ENCODE peak calls at places on chromosome 1, in six cellular contexts. P is CD4-positive, CD25-positive, alpha-beta regulatory T cell; B is transverse colon; I is osteoblast; A is left lung; O is fibroblast of lung. H is an unnamed sample.

GRCh38 chr1:38004284-38005101 is 821 bp downstream of the FHL3 start:
- DNase-seq in P (peak; percentile 33), A (no peak), I (peak; percentile 89), B (no peak), O (no peak), H (peak; percentile 46)

GRCh38 chr1:229209816-229210215 is 61.1 kb upstream of the RAB4A start:
- DNase-seq in P (no peak), B (no peak), A (no peak), I (no peak), O (peak; percentile 95), H (no peak)

GRCh38 chr1:145695781-145696629 is 11.2 kb downstream of the PDZK1 start:
- DNase-seq in P (no peak), A (no peak), B (no peak), O (no peak), I (no peak), H (no peak)

GRCh38 chr1:244497805-244498204 is 36.7 kb downstream of the CATSPERE start:
- DNase-seq in A (no peak), P (no peak), I (no peak), B (no peak), O (no peak), H (no peak)

GRCh38 chr1:114715952-114716303 is 643 bp downstream of the NRAS start:
- DNase-seq in P (no peak), A (no peak), I (no peak), O (no peak), B (no peak), H (no peak)

GRCh38 chr1:169103443-169103842 is 3.0 kb upstream of the ATP1B1 start:
- DNase-seq in I (no peak), B (peak; percentile 88), P (no peak), A (peak; percentile 83), O (no peak), H (no peak)

GRCh38 chr1:24870551-24871195 is 59.4 kb downstream of the RUNX3 start:
- DNase-seq in O (no peak), P (no peak), A (no peak), B (no peak), I (no peak), H (peak; percentile 76)

GRCh38 chr1:184160236-184160635 is 108.7 kb downstream of the TSEN15 start:
- DNase-seq in O (peak; percentile 86), A (no peak), B (no peak), I (peak; percentile 53), P (peak; percentile 4), H (no peak)

GRCh38 chr1:93399781-93400180 is 48.1 kb upstream of the FNBP1L start:
- DNase-seq in O (no peak), P (no peak), I (no peak), A (no peak), B (no peak), H (no peak)

GRCh38 chr1:107795994-107796393 is 169.0 kb downstream of the VAV3 start:
- DNase-seq in A (no peak), I (no peak), B (no peak), P (no peak), O (no peak), H (no peak)

GRCh38 chr1:9193226-9193625 is 41.3 kb upstream of the H6PD start:
- DNase-seq in B (no peak), A (peak; percentile 3), O (no peak), P (no peak), I (no peak), H (no peak)

DNA sequence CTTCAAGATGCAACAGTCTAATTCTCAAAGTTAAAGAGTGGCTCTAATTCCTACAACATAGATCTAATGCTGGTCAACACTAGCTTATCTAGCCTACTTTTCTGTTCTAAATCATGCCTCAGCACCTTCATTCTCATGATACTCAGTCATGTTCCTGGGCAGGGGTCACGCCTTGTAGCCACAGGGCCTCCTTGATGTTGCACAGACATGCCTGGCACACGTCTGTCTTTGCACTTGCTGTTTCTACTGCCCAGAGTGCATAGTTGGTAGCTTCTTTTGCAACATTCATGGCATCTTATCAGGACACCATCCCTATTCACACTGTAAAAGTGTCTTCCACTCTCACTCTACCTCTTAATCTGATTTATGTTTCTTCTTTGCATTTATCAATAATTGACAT is 76.6 kb downstream of the TBX15 start:
- DNase-seq in P (no peak), O (no peak), A (no peak), I (no peak), B (no peak), H (no peak)
- H3K27me3 ChIP-seq in P (no peaks in the 10 kb centered on the region), O (no peaks in the 10 kb centered on the region), A (no peaks in the 10 kb centered on the region), I (no peaks in the 10 kb centered on the region), B (no peaks in the 10 kb centered on the region), H (no peaks in the 10 kb centered on the region)

GRCh38 chr1:121458291-121459048 is 273.7 kb downstream of the SRGAP2C start:
- DNase-seq in A (no peak), I (no peak), P (peak; percentile 12), O (no peak), B (no peak), H (no peak)

DNA sequence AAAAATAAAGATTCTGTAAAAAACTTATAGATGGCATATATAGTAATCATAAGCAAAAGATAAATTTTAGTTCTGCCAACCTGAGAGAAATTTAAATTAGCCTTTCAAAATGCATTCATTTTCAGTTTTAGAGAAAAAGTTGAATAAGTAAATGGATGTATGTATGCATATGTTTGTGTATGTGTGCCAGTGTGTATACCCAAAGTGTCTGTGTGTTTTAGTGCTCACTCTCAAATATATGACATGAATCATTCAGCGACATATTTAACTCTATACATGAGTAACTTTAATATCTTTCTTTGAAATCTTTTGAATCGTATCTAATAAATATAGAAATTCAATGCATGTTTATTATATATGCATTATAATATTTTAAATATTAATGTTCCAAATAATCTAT is 274.5 kb downstream of the SRGAP2C start:
- DNase-seq in O (no peak), A (no peak), P (no peak), I (no peak), B (no peak), H (no peak)
- H3K4me3 ChIP-seq in O (no peak overlapping the region), A (no peak overlapping the region), P (peak overlapping the region; percentile 92), I (no peak overlapping the region), B (no peak overlapping the region), H (no peak overlapping the region)

DNA sequence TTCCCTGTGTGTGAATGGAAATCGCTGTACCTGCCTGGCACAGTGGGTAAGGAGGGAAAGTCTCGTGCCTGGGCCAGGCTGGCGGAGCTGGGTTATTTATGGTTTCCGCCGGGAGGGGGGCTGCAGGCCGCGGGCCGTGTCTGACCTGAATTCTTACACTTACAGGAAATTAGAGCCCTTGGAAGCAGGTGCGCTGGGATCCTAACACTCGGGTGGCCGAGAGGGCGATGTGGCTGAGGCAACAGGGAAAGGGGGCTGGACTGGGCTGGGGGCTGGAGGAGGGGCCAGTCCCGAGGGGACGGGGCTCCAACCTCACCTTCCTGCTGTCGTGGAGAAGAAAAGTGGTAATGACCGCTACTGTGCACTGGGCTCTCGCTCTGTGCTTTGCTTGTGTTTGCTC is 109.4 kb upstream of the WNT4 start:
- DNase-seq in A (peak; percentile 34), P (no peak), B (no peak), O (no peak), I (no peak), H (no peak)
- H3K27me3 ChIP-seq in A (peaks cover 10% of the 10 kb centered on the region), P (no peaks in the 10 kb centered on the region), B (no peaks in the 10 kb centered on the region), O (peaks cover 6% of the 10 kb centered on the region), I (peaks cover 24% of the 10 kb centered on the region), H (no peaks in the 10 kb centered on the region)

GRCh38 chr1:208132287-208132882 is 111.8 kb downstream of the PLXNA2 start:
- DNase-seq in O (peak; percentile 66), P (peak; percentile 2), I (peak; percentile 89), A (peak; percentile 92), B (peak; percentile 94), H (peak; percentile 85)
- H3K4me3 ChIP-seq in O (no peak overlapping the region), P (no peak overlapping the region), I (no peak overlapping the region), A (no peak overlapping the region), B (no peak overlapping the region), H (no peak overlapping the region)

GRCh38 chr1:3063379-3064295 is 5.4 kb upstream of the PRDM16 start:
- DNase-seq in A (peak; percentile 78), P (no peak), O (no peak), I (peak; percentile 65), B (peak; percentile 6), H (peak; percentile 80)

GRCh38 chr1:3065797-3066196 is 3.2 kb upstream of the PRDM16 start:
- DNase-seq in P (no peak), B (no peak), O (no peak), A (no peak), I (peak; percentile 48), H (no peak)

GRCh38 chr1:3065396-3065795 is 3.6 kb upstream of the PRDM16 start:
- DNase-seq in I (peak; percentile 81), A (peak; percentile 66), B (no peak), O (no peak), P (no peak), H (peak; percentile 68)

GRCh38 chr1:3064296-3064850 is 4.6 kb upstream of the PRDM16 start:
- DNase-seq in A (no peak), I (peak; percentile 81), B (no peak), P (no peak), O (no peak), H (peak; percentile 72)

GRCh38 chr1:3064901-3065300 is 4.1 kb upstream of the PRDM16 start:
- DNase-seq in P (no peak), B (no peak), I (peak; percentile 83), A (peak; percentile 48), O (no peak), H (no peak)
- H3K27me3 ChIP-seq in P (no peaks in the 10 kb centered on the region), B (peaks cover 94% of the 10 kb centered on the region), I (peaks cover 5% of the 10 kb centered on the region), A (peaks cover 98% of the 10 kb centered on the region), O (peaks cover 35% of the 10 kb centered on the region), H (no peaks in the 10 kb centered on the region)

DNA sequence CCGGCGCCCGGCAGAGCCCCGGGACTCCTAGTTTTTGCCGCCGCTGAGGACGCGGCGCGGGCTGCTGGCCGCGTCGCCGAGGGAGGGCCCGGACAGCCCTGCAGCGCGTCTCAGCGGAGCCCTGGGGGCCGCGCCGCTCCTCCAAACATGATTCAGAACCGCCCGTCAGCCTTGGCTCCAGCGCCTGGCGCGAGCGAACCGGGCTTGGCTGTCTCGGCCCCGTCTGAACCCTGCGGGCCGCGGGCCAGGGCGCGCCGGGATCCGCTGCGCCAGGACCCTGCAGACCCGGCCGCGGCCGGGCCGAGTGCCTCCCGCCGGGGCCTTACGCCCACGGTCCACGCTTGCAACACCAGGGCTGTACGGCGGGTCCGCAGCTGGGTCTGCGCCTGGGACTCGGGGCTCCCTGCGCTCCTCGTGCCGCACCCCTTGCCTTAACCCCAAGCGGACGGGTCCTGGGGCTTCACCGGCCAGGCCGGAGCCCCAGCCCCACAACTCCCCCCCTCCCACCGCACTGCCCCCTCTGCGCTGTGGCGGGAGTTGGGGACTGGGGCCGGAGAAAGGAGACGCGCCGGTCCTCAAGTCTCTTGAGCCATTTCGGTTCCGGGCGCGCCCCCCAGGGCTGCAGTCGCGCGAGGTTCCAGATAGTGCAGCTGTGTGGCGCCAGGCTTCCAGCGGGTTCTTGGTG is 48.4 kb upstream of the CD34 start:
- DNase-seq in B (peak; percentile 60), A (peak; percentile 88), P (no peak), I (peak; percentile 96), O (peak; percentile 60), H (peak; percentile 96)
- H3K4me3 ChIP-seq in B (peak overlapping the region; percentile 42), A (peak overlapping the region; percentile 32), P (no peak overlapping the region), I (peak overlapping the region; percentile 70), O (peak overlapping the region; percentile 18), H (peak overlapping the region; percentile 42)

DNA sequence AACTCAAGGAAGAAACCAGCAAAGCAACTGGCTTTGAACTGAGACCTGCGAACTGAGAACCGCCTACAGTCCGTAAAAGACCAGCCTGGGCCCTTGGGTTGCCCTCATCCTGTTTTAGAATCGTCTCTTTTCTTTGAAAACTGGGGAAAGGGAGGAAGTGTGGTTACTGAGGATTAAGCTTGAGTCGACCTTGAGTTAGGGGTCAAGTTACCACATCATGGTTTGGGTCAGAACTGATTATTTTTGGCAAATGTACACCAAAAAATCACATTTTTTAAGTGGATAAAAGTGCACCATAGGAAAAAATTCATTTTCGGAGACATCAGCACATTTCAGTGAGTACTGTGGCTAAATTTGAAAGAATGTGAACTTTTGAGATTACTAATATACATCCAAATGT is 76.9 kb upstream of the KAZN start:
- DNase-seq in A (no peak), P (no peak), O (peak; percentile 61), B (no peak), I (peak; percentile 54), H (no peak)
- H3K27me3 ChIP-seq in A (no peaks in the 10 kb centered on the region), P (no peaks in the 10 kb centered on the region), O (no peaks in the 10 kb centered on the region), B (no peaks in the 10 kb centered on the region), I (no peaks in the 10 kb centered on the region), H (no peaks in the 10 kb centered on the region)

GRCh38 chr1:206558794-206559660 is 51.7 kb downstream of the RASSF5 start:
- DNase-seq in A (no peak), B (no peak), P (peak; percentile 42), O (no peak), I (no peak), H (no peak)
- H3K4me3 ChIP-seq in A (peak overlapping the region; percentile 80), B (peak overlapping the region; percentile 54), P (peak overlapping the region; percentile 99), O (no peak overlapping the region), I (no peak overlapping the region), H (no peak overlapping the region)

H was measured in aorta.